ENCODE peak calls at places on chromosomes 7 and 10, in nine cellular contexts. I is ovary, M is suprapubic skin, P is H1, B is IMR-90, K is spleen, N is esophagus squamous epithelium, J is uterus, Q is prostate gland. L is an unnamed sample.

GRCh38 chr10:96130326-96130758 is 245 bp downstream of the ZNF518A start:
- DNase-seq in I (peak), M (peak), P (peak), B (peak), K (peak), N (peak), J (no peak), Q (peak), L (peak)

GRCh38 chr7:139721417-139721816 is 56.4 kb downstream of the HIPK2 start:
- DNase-seq in I (no peak), M (no peak), P (no peak), B (no peak), K (no peak), N (no peak), J (no peak), Q (no peak), L (no peak)

GRCh38 chr7:142024547-142024946 is 28.9 kb downstream of the MGAM start:
- DNase-seq in I (no peak), M (no peak), P (no peak), B (no peak), K (no peak), N (no peak), J (no peak), Q (no peak), L (no peak)

GRCh38 chr7:43569424-43569823 is 13.5 kb upstream of the STK17A start:
- DNase-seq in I (no peak), M (no peak), P (no peak), B (peak), K (no peak), N (no peak), J (no peak), Q (no peak), L (no peak)

GRCh38 chr7:88500146-88500545 is 193.5 kb upstream of the STEAP4 start:
- DNase-seq in I (no peak), M (no peak), P (no peak), B (no peak), K (no peak), N (no peak), J (no peak), Q (no peak), L (no peak)

GRCh38 chr7:149815661-149816266 is 22.4 kb upstream of the ZNF862 start:
- DNase-seq in I (no peak), M (no peak), P (no peak), B (no peak), K (no peak), N (no peak), J (no peak), Q (no peak), L (no peak)

GRCh38 chr7:129721139-129721538 is 109.6 kb downstream of the NRF1 start:
- DNase-seq in I (no peak), M (no peak), P (no peak), B (peak), K (no peak), N (no peak), J (no peak), Q (no peak), L (no peak)

GRCh38 chr10:14953452-14954000 is 370 bp downstream of the DCLRE1C start:
- DNase-seq in I (no peak), M (no peak), P (no peak), B (peak), K (peak), N (peak), J (no peak), Q (peak), L (peak)

GRCh38 chr10:3470191-3470590 is 297.6 kb upstream of the PITRM1 start:
- DNase-seq in I (no peak), M (no peak), P (no peak), B (no peak), K (no peak), N (no peak), J (no peak), Q (no peak), L (no peak)

GRCh38 chr10:10973310-10973709 is 44.4 kb upstream of the CELF2 start:
- DNase-seq in I (no peak), M (no peak), P (no peak), B (no peak), K (no peak), N (no peak), J (no peak), Q (no peak), L (no peak)

GRCh38 chr7:45695249-45695995 is 121.3 kb downstream of the ADCY1 start:
- DNase-seq in I (no peak), M (peak), P (no peak), B (no peak), K (peak), N (no peak), J (no peak), Q (peak), L (peak)

GRCh38 chr7:150322833-150323681 is at the start of the genes ACTR3C and LRRC61:
- DNase-seq in I (peak), M (no peak), P (peak), B (no peak), K (peak), N (no peak), J (peak), Q (peak), L (peak)

GRCh38 chr10:104297697-104298660 is 29.0 kb downstream of the GSTO2 start:
- DNase-seq in I (peak), M (no peak), P (peak), B (peak), K (no peak), N (no peak), J (no peak), Q (no peak), L (no peak)

GRCh38 chr10:21746118-21746517 is 212.1 kb downstream of the MLLT10 start:
- DNase-seq in I (no peak), M (no peak), P (no peak), B (no peak), K (no peak), N (no peak), J (no peak), Q (no peak), L (no peak)

GRCh38 chr10:71219918-71220688 is 7.7 kb downstream of the UNC5B start:
- DNase-seq in I (no peak), M (peak), P (no peak), B (no peak), K (peak), N (no peak), J (no peak), Q (no peak), L (no peak)

GRCh38 chr7:131071786-131072504 is 255.7 kb upstream of the MKLN1 start:
- DNase-seq in I (peak), M (no peak), P (no peak), B (peak), K (no peak), N (no peak), J (peak), Q (no peak), L (peak)

GRCh38 chr10:7561216-7561893 is 105.4 kb downstream of the ITIH5 start:
- DNase-seq in I (peak), M (no peak), P (no peak), B (no peak), K (no peak), N (no peak), J (peak), Q (peak), L (peak)

GRCh38 chr7:947391-948210 is 6.9 kb downstream of the ADAP1 start:
- DNase-seq in I (peak), M (no peak), P (no peak), B (no peak), K (peak), N (no peak), J (no peak), Q (no peak), L (no peak)

GRCh38 chr7:139854803-139855497 is 25.9 kb downstream of the TBXAS1 start:
- DNase-seq in I (no peak), M (no peak), P (no peak), B (no peak), K (no peak), N (no peak), J (no peak), Q (no peak), L (no peak)

GRCh38 chr7:111855161-111855841 is 293.0 kb upstream of the IMMP2L start:
- DNase-seq in I (no peak), M (no peak), P (no peak), B (peak), K (no peak), N (no peak), J (peak), Q (peak), L (peak)

GRCh38 chr10:78441010-78441409 is 407.3 kb downstream of the RPS24 start:
- DNase-seq in I (no peak), M (peak), P (no peak), B (no peak), K (no peak), N (no peak), J (no peak), Q (no peak), L (no peak)

GRCh38 chr10:113337142-113337541 is 215.7 kb upstream of the HABP2 start:
- DNase-seq in I (no peak), M (no peak), P (no peak), B (no peak), K (no peak), N (no peak), J (no peak), Q (no peak), L (no peak)

GRCh38 chr10:21490028-21490427 is 35.5 kb downstream of the SKIDA1 start:
- DNase-seq in I (no peak), M (no peak), P (no peak), B (no peak), K (no peak), N (no peak), J (no peak), Q (no peak), L (no peak)

GRCh38 chr7:150983893-150984368 is 5.8 kb upstream of the KCNH2 start:
- DNase-seq in I (no peak), M (no peak), P (no peak), B (peak), K (no peak), N (no peak), J (no peak), Q (no peak), L (no peak)

GRCh38 chr10:111877274-111877673 is 306.3 kb downstream of the GPAM start:
- DNase-seq in I (no peak), M (no peak), P (no peak), B (no peak), K (no peak), N (no peak), J (no peak), Q (no peak), L (no peak)

DNA sequence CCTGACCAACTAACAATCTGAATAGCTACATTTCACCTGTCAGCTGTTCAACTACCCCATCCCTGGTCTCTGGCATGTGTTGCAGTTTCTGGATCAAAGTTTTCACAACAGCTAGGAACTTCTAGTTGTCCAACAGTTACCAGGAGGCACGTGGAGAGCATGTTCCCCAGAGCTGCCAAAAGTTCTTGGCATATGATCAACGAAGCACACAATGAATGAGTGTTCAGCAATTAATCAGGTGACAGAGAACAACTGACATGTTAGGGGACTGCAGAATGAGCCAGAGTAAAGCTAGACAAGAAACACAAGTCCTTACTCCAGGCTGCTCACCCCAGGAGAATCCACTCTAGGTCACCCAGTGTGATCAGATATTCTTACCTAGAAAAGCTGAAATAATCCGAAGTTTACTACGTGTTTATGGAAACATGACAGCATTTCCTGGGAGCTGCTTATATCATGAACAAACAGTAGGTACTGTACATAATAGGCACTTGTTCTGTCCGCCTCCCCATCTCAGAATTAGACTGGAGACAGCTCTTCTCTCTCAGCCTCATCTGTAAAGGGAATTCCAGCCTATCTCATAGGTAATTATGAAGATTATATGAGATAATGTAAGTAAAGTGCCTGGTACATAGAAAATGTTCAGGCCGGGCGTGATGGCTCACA is 50.6 kb downstream of the ZNF438 start:
- DNase-seq in I (no peak), M (peak), P (no peak), B (peak), K (no peak), N (no peak), J (peak), Q (peak), L (peak)
- H3K27ac ChIP-seq in I (no peak), M (peak), P (no peak), B (no peak), K (no peak), N (peak), J (peak), Q (no peak), L (peak)

GRCh38 chr7:47795631-47796030 is 152.6 kb downstream of the PKD1L1 start:
- DNase-seq in I (no peak), M (no peak), P (no peak), B (peak), K (no peak), N (no peak), J (no peak), Q (no peak), L (no peak)
- H3K4me3 ChIP-seq in I (no peak), M (no peak), P (no peak), B (peak), K (no peak), N (no peak), J (no peak), Q (no peak), L (no peak)

GRCh38 chr10:69409968-69410367 is 6.8 kb downstream of the TACR2 start:
- DNase-seq in I (no peak), M (no peak), P (no peak), B (no peak), K (peak), N (no peak), J (no peak), Q (no peak), L (no peak)

GRCh38 chr10:69409176-69409495 is 7.6 kb downstream of the TACR2 start:
- DNase-seq in I (no peak), M (no peak), P (no peak), B (no peak), K (no peak), N (no peak), J (no peak), Q (no peak), L (no peak)

GRCh38 chr10:69407621-69408301 is 9.0 kb downstream of the TACR2 start:
- DNase-seq in I (peak), M (no peak), P (no peak), B (no peak), K (peak), N (no peak), J (no peak), Q (no peak), L (no peak)

GRCh38 chr10:69406816-69407580 is 9.7 kb downstream of the TACR2 start:
- DNase-seq in I (no peak), M (no peak), P (no peak), B (no peak), K (peak), N (no peak), J (no peak), Q (no peak), L (no peak)

DNA sequence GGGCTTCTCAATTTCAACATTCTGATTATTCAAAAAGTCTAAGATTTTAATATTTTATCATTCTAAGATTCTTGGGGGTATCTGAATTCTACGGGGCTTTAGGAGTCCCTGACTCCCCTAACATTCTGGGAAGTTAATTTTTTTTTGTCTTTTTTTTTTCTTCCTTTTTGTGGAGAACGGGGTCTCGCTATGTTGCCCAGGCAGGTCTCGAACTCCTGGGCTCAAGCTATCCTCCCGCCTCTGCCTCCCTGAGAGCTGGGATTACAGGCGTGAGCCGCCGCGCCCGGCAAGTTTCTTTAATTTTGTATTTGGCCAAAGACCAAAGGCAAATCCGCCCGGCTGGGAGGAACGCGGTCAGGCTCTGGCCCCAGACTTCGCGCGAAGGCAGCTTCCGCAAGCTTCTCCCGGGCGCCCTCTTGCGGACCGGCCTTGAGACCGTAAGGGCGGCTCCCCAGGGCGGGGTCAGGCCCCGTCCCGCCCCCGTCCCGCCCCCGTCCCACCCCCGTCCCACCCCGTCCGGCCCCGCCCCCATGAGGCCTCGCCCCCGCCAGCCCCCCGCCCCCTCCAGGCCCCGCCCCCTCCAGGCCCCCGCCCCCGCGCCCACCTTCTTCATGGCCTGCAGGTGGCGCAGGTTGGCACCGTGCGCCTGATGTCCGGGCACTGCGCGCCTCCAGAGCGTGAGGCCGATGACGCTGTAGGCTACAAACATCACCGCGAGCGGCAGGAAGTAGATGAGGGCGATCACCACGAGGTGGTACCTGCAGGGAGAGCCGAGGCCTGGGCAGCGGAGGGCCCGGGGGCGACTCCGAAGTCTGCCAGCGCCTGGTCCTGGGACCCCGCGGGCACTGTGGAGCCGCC is 8.2 kb downstream of the TACR2 start:
- DNase-seq in I (peak), M (peak), P (peak), B (peak), K (peak), N (peak), J (peak), Q (peak), L (peak)
- TF ChIP-seq POLR2A in I (no peak), M (no peak), P (no peak), B (no peak), K (no peak), N (no peak), J (peak), Q (peak), L (no peak)

DNA sequence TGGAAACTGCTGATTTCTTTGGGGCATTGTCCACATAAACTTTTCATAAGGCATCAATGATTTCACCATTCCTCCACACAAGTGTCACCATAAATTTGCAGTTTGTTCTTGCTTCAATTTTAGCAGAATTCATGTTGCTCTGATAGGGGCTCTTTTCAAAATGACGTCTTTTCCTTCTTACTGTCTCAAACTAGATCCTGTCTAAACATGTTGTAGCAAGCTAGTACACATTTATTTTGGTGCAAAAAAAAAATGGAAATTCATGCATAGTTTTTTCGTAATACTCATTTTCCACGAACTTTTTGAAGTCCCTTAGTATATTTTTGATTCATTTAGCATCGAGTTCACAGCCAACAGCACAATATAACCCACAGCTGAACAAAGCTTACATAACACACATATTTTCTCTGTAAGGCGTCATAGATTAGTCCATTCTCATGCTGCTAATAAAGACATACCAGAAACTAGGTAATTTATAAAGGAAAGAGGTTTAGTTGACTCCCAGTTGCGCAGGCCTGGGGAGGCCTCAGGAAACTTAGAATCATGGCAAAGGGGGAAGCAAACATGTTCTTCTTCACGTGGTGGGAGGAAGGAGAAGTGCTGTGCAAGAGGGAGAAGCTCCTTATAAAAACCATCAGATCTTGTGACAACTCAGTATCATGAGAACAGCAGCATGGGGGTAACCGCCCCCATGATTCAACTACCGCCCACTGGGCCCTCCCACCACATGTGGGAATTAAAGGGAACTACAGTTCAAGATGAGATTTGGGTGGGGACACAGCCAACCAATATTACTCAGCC is 301.6 kb downstream of the CCDC3 start:
- DNase-seq in I (no peak), M (no peak), P (no peak), B (no peak), K (no peak), N (no peak), J (no peak), Q (no peak), L (no peak)
- H3K27ac ChIP-seq in I (no peak), M (peak), P (no peak), B (no peak), K (peak), N (peak), J (no peak), Q (no peak), L (peak)

GRCh38 chr7:158327012-158327411 is 260.6 kb downstream of the PTPRN2 start:
- DNase-seq in I (no peak), M (no peak), P (no peak), B (no peak), K (peak), N (no peak), J (no peak), Q (no peak), L (no peak)
- H3K4me3 ChIP-seq in I (no peak), M (no peak), P (no peak), B (no peak), K (no peak), N (no peak), J (no peak), Q (no peak), L (no peak)

GRCh38 chr10:121598261-121599249 is at the start of gene FGFR2:
- DNase-seq in I (peak), M (no peak), P (no peak), B (no peak), K (no peak), N (no peak), J (peak), Q (peak), L (peak)
- TF ChIP-seq POLR2A in I (no peak), M (no peak), P (peak), B (no peak), K (no peak), N (peak), J (peak), Q (peak), L (no peak)

GRCh38 chr7:39488467-39489393 is 77.5 kb upstream of the YAE1 start:
- DNase-seq in I (no peak), M (no peak), P (no peak), B (no peak), K (no peak), N (no peak), J (no peak), Q (no peak), L (no peak)
- H3K27ac ChIP-seq in I (no peak), M (no peak), P (no peak), B (no peak), K (no peak), N (no peak), J (no peak), Q (no peak), L (no peak)

L was measured in stomach.